ENCODE peak calls at places on chromosome 12, in five cellular contexts. One of them, this sample, is unnamed.

GRCh38 chr12:108649668-108650067 is 16.0 kb upstream of the SELPLG start:
- DNase-seq in adrenal gland: peak; percentile 50
- DNase-seq in neuronal stem cell: no peak
- DNase-seq in ascending aorta: no peak
- DNase-seq in chondrocyte: no peak
- DNase-seq in this sample: no peak

GRCh38 chr12:132711169-132711843 is 664 bp downstream of the PGAM5 start:
- DNase-seq in neuronal stem cell: no peak
- DNase-seq in adrenal gland: no peak
- DNase-seq in ascending aorta: no peak
- DNase-seq in chondrocyte: no peak
- DNase-seq in this sample: peak; percentile 53

GRCh38 chr12:95545731-95546490 is 5.4 kb downstream of the USP44 start:
- DNase-seq in ascending aorta: no peak
- DNase-seq in neuronal stem cell: peak; percentile 48
- DNase-seq in chondrocyte: no peak
- DNase-seq in adrenal gland: no peak
- DNase-seq in this sample: no peak

GRCh38 chr12:80373666-80374065 is 70.4 kb upstream of the PTPRQ start:
- DNase-seq in ascending aorta: no peak
- DNase-seq in adrenal gland: no peak
- DNase-seq in neuronal stem cell: no peak
- DNase-seq in chondrocyte: no peak
- DNase-seq in this sample: no peak

GRCh38 chr12:104738841-104739642 is 219.0 kb downstream of the SLC41A2 start:
- DNase-seq in ascending aorta: no peak
- DNase-seq in chondrocyte: no peak
- DNase-seq in neuronal stem cell: no peak
- DNase-seq in adrenal gland: no peak
- DNase-seq in this sample: no peak

GRCh38 chr12:42119085-42119633 is 25.5 kb downstream of the GXYLT1 start:
- DNase-seq in neuronal stem cell: no peak
- DNase-seq in chondrocyte: no peak
- DNase-seq in adrenal gland: no peak
- DNase-seq in ascending aorta: no peak
- DNase-seq in this sample: no peak

GRCh38 chr12:75784591-75784990 is 247.0 kb downstream of the PHLDA1 start:
- DNase-seq in neuronal stem cell: no peak
- DNase-seq in chondrocyte: no peak
- DNase-seq in adrenal gland: peak; percentile 76
- DNase-seq in ascending aorta: no peak
- DNase-seq in this sample: no peak

GRCh38 chr12:81998761-81999378 is 239.7 kb upstream of the PPFIA2 start:
- DNase-seq in ascending aorta: no peak
- DNase-seq in chondrocyte: no peak
- DNase-seq in adrenal gland: no peak
- DNase-seq in neuronal stem cell: no peak
- DNase-seq in this sample: no peak

GRCh38 chr12:92779902-92780301 is 77.1 kb downstream of the PLEKHG7 start:
- DNase-seq in neuronal stem cell: no peak
- DNase-seq in ascending aorta: no peak
- DNase-seq in adrenal gland: no peak
- DNase-seq in chondrocyte: no peak
- DNase-seq in this sample: no peak

This sample was measured in GM10248.